ENCODE peak calls at places on chromosomes 12 and 14, in four cellular contexts. P is KBM-7, T is hypothalamus, G is NCI-H2081. O is an unnamed sample.
A peak's percentile ranks its signal among the peaks of the same experiment; 100 is the strongest.

GRCh38 chr14:81471062-81471461 is 62.6 kb downstream of the SEL1L start:
- DNase-seq in P (no peak), T (no peak), G (no peak), O (no peak)

GRCh38 chr12:98697209-98697608 is 52.1 kb downstream of the APAF1 start:
- DNase-seq in P (no peak), T (no peak), G (no peak), O (no peak)

GRCh38 chr12:7376196-7376595 is 67.8 kb downstream of the CD163L1 start:
- DNase-seq in P (no peak), T (no peak), G (no peak), O (peak; percentile 5)

GRCh38 chr14:100056964-100057817 is 8.0 kb upstream of the EVL start:
- DNase-seq in P (peak; percentile 55), T (no peak), G (no peak), O (no peak)

GRCh38 chr12:24378548-24379011 is 429.1 kb upstream of the SOX5 start:
- DNase-seq in P (no peak), T (no peak), G (peak; percentile 25), O (peak; percentile 11)

GRCh38 chr12:80821513-80822000 is 104.8 kb downstream of the MYF5 start:
- DNase-seq in P (no peak), T (no peak), G (no peak), O (no peak)

GRCh38 chr12:62190081-62190480 is 70.1 kb upstream of the USP15 start:
- DNase-seq in P (no peak), T (no peak), G (no peak), O (no peak)

GRCh38 chr14:79356040-79356439 is 855.3 kb downstream of the DIO2 start:
- DNase-seq in P (no peak), T (no peak), G (no peak), O (no peak)

GRCh38 chr12:80100566-80100965 is 1.2 kb downstream of the OTOGL start:
- DNase-seq in P (no peak), T (no peak), G (no peak), O (peak; percentile 11)

GRCh38 chr12:31257784-31258183 is 68.2 kb downstream of the SINHCAF start:
- DNase-seq in P (no peak), T (no peak), G (no peak), O (no peak)

GRCh38 chr12:79023261-79023660 is 158.7 kb downstream of the SYT1 start:
- DNase-seq in P (no peak), T (no peak), G (no peak), O (no peak)

GRCh38 chr14:69880851-69881250 is 1.6 kb downstream of the SMOC1 start:
- DNase-seq in P (no peak), T (no peak), G (no peak), O (no peak)

GRCh38 chr12:85923767-85924331 is 49.8 kb downstream of the NTS start:
- DNase-seq in P (peak; percentile 26), T (no peak), G (no peak), O (peak; percentile 2)

GRCh38 chr12:24307716-24308335 is 358.4 kb upstream of the SOX5 start:
- DNase-seq in P (peak; percentile 94), T (no peak), G (no peak), O (no peak)

GRCh38 chr12:49824886-49825285 is 3.3 kb downstream of the NCKAP5L start:
- DNase-seq in P (peak; percentile 80), T (no peak), G (no peak), O (no peak)

GRCh38 chr12:25723286-25723685 is 170.2 kb upstream of the LMNTD1 start:
- DNase-seq in P (no peak), T (no peak), G (no peak), O (no peak)

GRCh38 chr12:127628655-127629054 is 638.3 kb upstream of the TMEM132C start:
- DNase-seq in P (no peak), T (no peak), G (no peak), O (peak; percentile 56)

GRCh38 chr12:103626498-103626897 is 39.4 kb downstream of the STAB2 start:
- DNase-seq in P (no peak), T (peak; percentile 3), G (peak; percentile 19), O (peak; percentile 58)

GRCh38 chr14:92225731-92226130 is 97.2 kb upstream of the SLC24A4 start:
- DNase-seq in P (no peak), T (no peak), G (no peak), O (no peak)

GRCh38 chr14:102659797-102660196 is 67.3 kb downstream of the RCOR1 start:
- DNase-seq in P (no peak), T (no peak), G (no peak), O (no peak)

GRCh38 chr12:80432061-80432460 is 12.0 kb upstream of the PTPRQ start:
- DNase-seq in P (no peak), T (no peak), G (no peak), O (no peak)

GRCh38 chr12:12715459-12716150 is 1.6 kb upstream of the CDKN1B start:
- DNase-seq in P (peak; percentile 90), T (no peak), G (no peak), O (no peak)

GRCh38 chr14:34099630-34100029 is 148.8 kb upstream of the EGLN3 start:
- DNase-seq in P (no peak), T (no peak), G (no peak), O (no peak)

GRCh38 chr14:32564591-32564990 is 235.5 kb downstream of the AKAP6 start:
- DNase-seq in P (peak; percentile 66), T (no peak), G (no peak), O (peak; percentile 51)

GRCh38 chr12:52004042-52004648 is 2.6 kb upstream of the TAMALIN start:
- DNase-seq in P (peak; percentile 50), T (peak; percentile 57), G (peak; percentile 76), O (peak; percentile 58)

GRCh38 chr12:116700066-116700465 is 37.8 kb downstream of the SPRING1 start:
- DNase-seq in P (no peak), T (no peak), G (no peak), O (no peak)

GRCh38 chr12:10214131-10214876 is 1.6 kb downstream of the GABARAPL1 start:
- DNase-seq in P (no peak), T (no peak), G (no peak), O (no peak)

GRCh38 chr12:5010130-5010529 is 33.5 kb upstream of the KCNA5 start:
- DNase-seq in P (no peak), T (no peak), G (no peak), O (no peak)

GRCh38 chr12:58841058-58841798 is 79.1 kb downstream of the LRIG3 start:
- DNase-seq in P (no peak), T (no peak), G (no peak), O (no peak)

GRCh38 chr14:67440513-67440912 is 28.5 kb upstream of the PLEK2 start:
- DNase-seq in P (no peak), T (no peak), G (no peak), O (no peak)

GRCh38 chr12:24561411-24561871 is 387.5 kb downstream of the BCAT1 start:
- DNase-seq in P (no peak), T (no peak), G (no peak), O (no peak)

GRCh38 chr12:22978962-22979361 is 354.0 kb downstream of the ETNK1 start:
- DNase-seq in P (no peak), T (no peak), G (no peak), O (peak; percentile 67)

GRCh38 chr12:81080431-81080983 is 2.6 kb downstream of the ACSS3 start:
- DNase-seq in P (no peak), T (no peak), G (no peak), O (no peak)

GRCh38 chr12:56267443-56268071 is 815 bp downstream of the COQ10A start:
- DNase-seq in P (no peak), T (no peak), G (no peak), O (no peak)

GRCh38 chr12:2449586-2449985 is 345.2 kb upstream of the FKBP4 start:
- DNase-seq in P (no peak), T (no peak), G (no peak), O (no peak)

GRCh38 chr14:95316826-95317225 is 2.9 kb downstream of the CLMN start:
- DNase-seq in P (no peak), T (no peak), G (no peak), O (no peak)

GRCh38 chr12:52074656-52075408 is 4.7 kb upstream of the SMIM41 start:
- DNase-seq in P (no peak), T (no peak), G (no peak), O (no peak)

GRCh38 chr12:1799882-1800645 is 20.3 kb upstream of the LRTM2 start:
- DNase-seq in P (no peak), T (no peak), G (no peak), O (no peak)

O was measured in A172.